ENCODE peak calls at places on chromosomes 2 and 18, in six cellular contexts. G is H1, L is astrocyte of the spinal cord, D is epithelial cell of proximal tubule, Q is AG10803, O is glutamatergic neuron. N is an unnamed sample.

GRCh38 chr2:110173523-110173922 is 31.3 kb downstream of the NPHP1 start:
- DNase-seq in L (peak; percentile 42), O (no peak), D (no peak), Q (no peak), G (no peak), N (peak; percentile 33)

GRCh38 chr2:46548103-46548486 is 68.7 kb downstream of the TMEM247 start:
- DNase-seq in G (no peak), O (no peak), L (no peak), Q (no peak), D (no peak), N (no peak)

GRCh38 chr2:204850576-204850975 is 305.3 kb downstream of the PARD3B start:
- DNase-seq in O (no peak), G (no peak), Q (no peak), D (no peak), L (no peak), N (no peak)

GRCh38 chr2:8860239-8860638 is 22.8 kb upstream of the KIDINS220 start:
- DNase-seq in L (no peak), O (no peak), Q (no peak), D (no peak), G (no peak), N (no peak)

GRCh38 chr2:236939751-236940229 is 145.9 kb upstream of the COPS8 start:
- DNase-seq in L (no peak), O (peak; percentile 48), G (peak; percentile 22), D (no peak), Q (peak; percentile 14), N (peak; percentile 14)

GRCh38 chr2:44817256-44817655 is 124.2 kb upstream of the SIX3 start:
- DNase-seq in D (no peak), G (no peak), L (no peak), O (no peak), Q (no peak), N (no peak)

GRCh38 chr2:82790277-82791021 is 1668.6 kb downstream of the SUCLG1 start:
- DNase-seq in L (peak; percentile 6), G (no peak), Q (peak; percentile 50), D (no peak), O (no peak), N (peak; percentile 32)

GRCh38 chr2:41937464-41937861 is 110.4 kb upstream of the PKDCC start:
- DNase-seq in Q (peak; percentile 67), O (peak; percentile 54), D (no peak), L (no peak), G (peak; percentile 58), N (peak; percentile 56)

GRCh38 chr2:187553908-187554703 is at the start of gene TFPI:
- DNase-seq in L (peak; percentile 81), D (no peak), Q (peak; percentile 65), O (no peak), G (no peak), N (peak; percentile 80)

GRCh38 chr2:182650704-182651103 is 65.4 kb upstream of the DNAJC10 start:
- DNase-seq in D (peak; percentile 54), G (no peak), O (no peak), Q (peak; percentile 66), L (peak; percentile 71), N (peak; percentile 86)

GRCh38 chr2:85987266-85988178 is 98.7 kb upstream of the ST3GAL5 start:
- DNase-seq in Q (no peak), O (no peak), L (no peak), D (no peak), G (no peak), N (no peak)

GRCh38 chr2:12797815-12798214 is 81.1 kb downstream of the TRIB2 start:
- DNase-seq in O (no peak), D (peak; percentile 23), L (peak; percentile 65), Q (peak; percentile 77), G (no peak), N (peak; percentile 92)

GRCh38 chr2:143259368-143259958 is 130.2 kb downstream of the ARHGAP15 start:
- DNase-seq in O (peak; percentile 66), L (peak; percentile 78), G (peak; percentile 61), Q (peak; percentile 67), D (peak; percentile 35), N (peak; percentile 82)

GRCh38 chr18:35732652-35733051 is 151.1 kb downstream of the GALNT1 start:
- DNase-seq in G (no peak), Q (peak; percentile 95), L (peak; percentile 70), D (no peak), O (no peak), N (peak; percentile 90)

GRCh38 chr18:13537022-13537780 is 189.2 kb downstream of the FAM210A start:
- DNase-seq in O (no peak), G (no peak), Q (no peak), D (no peak), L (no peak), N (no peak)

GRCh38 chr2:218036371-218036770 is 32.7 kb upstream of the RUFY4 start:
- DNase-seq in O (no peak), Q (no peak), L (no peak), G (no peak), D (no peak), N (no peak)
- TF ChIP-seq CTCF in O (no peak), Q (peak; percentile 16), L (no peak), G (no peak), D (no peak), N (peak; percentile 22)

GRCh38 chr2:108928660-108929377 is 60.2 kb downstream of the EDAR start:
- DNase-seq in O (no peak), L (no peak), D (no peak), G (no peak), Q (no peak), N (no peak)
- TF ChIP-seq CTCF in O (peak; percentile 34), L (no peak), D (no peak), G (no peak), Q (no peak), N (no peak)

GRCh38 chr2:162092008-162092390 is 18.0 kb upstream of the DPP4 start:
- DNase-seq in D (no peak), L (no peak), O (no peak), Q (no peak), G (no peak), N (peak; percentile 64)

GRCh38 chr2:162091325-162092007 is 17.5 kb upstream of the DPP4 start:
- DNase-seq in L (peak; percentile 28), O (no peak), D (no peak), G (peak; percentile 60), Q (no peak), N (no peak)

GRCh38 chr2:162090109-162090508 is 16.1 kb upstream of the DPP4 start:
- DNase-seq in Q (peak; percentile 52), O (no peak), D (no peak), L (peak; percentile 41), G (no peak), N (peak; percentile 67)

DNA sequence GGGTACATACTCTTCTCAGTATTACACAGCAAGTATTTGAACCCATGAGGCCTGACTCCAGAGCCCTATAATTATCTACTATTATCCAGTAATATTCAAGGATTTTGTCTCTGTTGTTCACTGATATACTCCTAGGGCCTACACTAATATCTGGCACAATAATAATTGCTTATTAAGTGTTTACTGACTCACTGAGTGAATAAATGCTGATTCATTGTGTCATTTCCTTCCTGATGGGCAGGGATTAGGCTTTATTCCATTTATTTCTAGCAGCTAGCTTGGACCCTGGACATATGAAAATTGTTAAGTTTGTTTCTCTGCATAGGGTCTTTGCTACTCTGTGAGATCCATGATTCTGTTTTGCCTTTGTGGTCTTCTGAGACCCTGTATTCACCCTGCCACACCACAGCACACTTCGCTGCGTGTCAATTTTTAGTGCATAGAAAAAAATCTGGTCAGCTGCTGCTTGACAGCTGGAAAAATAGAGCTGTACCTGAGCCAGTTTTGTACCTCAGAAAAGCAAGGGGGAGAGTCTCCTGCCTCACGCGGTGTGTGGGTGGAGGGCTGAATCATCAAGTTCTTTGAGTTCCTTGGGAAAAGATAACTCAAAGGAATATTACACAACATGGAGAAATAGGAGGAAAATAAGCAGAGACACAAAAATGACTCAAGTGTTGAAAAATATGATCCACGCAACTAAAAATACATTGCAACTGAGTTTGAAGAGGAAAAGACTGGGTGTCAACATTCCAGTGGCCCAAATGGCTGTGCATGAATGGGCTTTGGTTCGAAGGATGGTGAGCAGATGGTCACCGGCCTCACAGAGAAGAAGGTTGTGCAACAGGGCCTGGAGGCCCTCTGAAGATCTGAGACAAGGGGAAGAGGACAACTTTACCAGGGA is 18.9 kb upstream of the DPP4 start:
- DNase-seq in Q (peak; percentile 99), D (peak; percentile 94), G (no peak), O (no peak), L (peak; percentile 78), N (peak; percentile 99)
- TF ChIP-seq CTCF in Q (no peak), D (no peak), G (no peak), O (no peak), L (no peak), N (no peak)

GRCh38 chr2:235433860-235434259 is 60.0 kb upstream of the AGAP1 start:
- DNase-seq in D (no peak), Q (peak; percentile 57), G (no peak), L (no peak), O (no peak), N (peak; percentile 34)
- TF ChIP-seq CTCF in D (peak; percentile 26), Q (peak; percentile 24), G (no peak), L (no peak), O (no peak), N (peak; percentile 16)

GRCh38 chr18:51151568-51152511 is 45.6 kb downstream of the MEX3C start:
- DNase-seq in L (no peak), Q (no peak), G (no peak), D (no peak), O (no peak), N (no peak)
- TF ChIP-seq CTCF in L (no peak), Q (no peak), G (no peak), D (no peak), O (no peak), N (no peak)